ENCODE peak calls at places on chromosomes 7 and 10, in four cellular contexts. One of them, this sample, is unnamed.

GRCh38 chr7:36019966-36020365 is 133.1 kb upstream of the EEPD1 start:
- DNase-seq in NB4: no peak
- DNase-seq in GM06990: no peak
- DNase-seq in brain microvascular endothelial cell: no peak
- DNase-seq in this sample: no peak

GRCh38 chr7:108012499-108013430 is 9.8 kb upstream of the LAMB1 start:
- DNase-seq in NB4: peak; percentile 26
- DNase-seq in GM06990: no peak
- DNase-seq in brain microvascular endothelial cell: peak; percentile 66
- DNase-seq in this sample: peak; percentile 54

GRCh38 chr10:15200626-15201025 is 32.1 kb upstream of the NMT2 start:
- DNase-seq in NB4: no peak
- DNase-seq in GM06990: no peak
- DNase-seq in brain microvascular endothelial cell: peak; percentile 79
- DNase-seq in this sample: peak; percentile 81

GRCh38 chr7:78121878-78122277 is 323.3 kb downstream of the PHTF2 start:
- DNase-seq in NB4: no peak
- DNase-seq in GM06990: no peak
- DNase-seq in brain microvascular endothelial cell: no peak
- DNase-seq in this sample: no peak

GRCh38 chr10:228366-228765 is 93.1 kb downstream of the ZMYND11 start:
- DNase-seq in NB4: no peak
- DNase-seq in GM06990: no peak
- DNase-seq in brain microvascular endothelial cell: no peak
- DNase-seq in this sample: no peak

GRCh38 chr7:71384094-71384493 is 252.2 kb downstream of the GALNT17 start:
- DNase-seq in NB4: no peak
- DNase-seq in GM06990: no peak
- DNase-seq in brain microvascular endothelial cell: no peak
- DNase-seq in this sample: no peak

GRCh38 chr7:147419001-147419400 is 1171.6 kb upstream of the C7orf33 start:
- DNase-seq in NB4: no peak
- DNase-seq in GM06990: no peak
- DNase-seq in brain microvascular endothelial cell: no peak
- DNase-seq in this sample: no peak

GRCh38 chr7:65265959-65266519 is 107.6 kb upstream of the ZNF92 start:
- DNase-seq in NB4: no peak
- DNase-seq in GM06990: no peak
- DNase-seq in brain microvascular endothelial cell: no peak
- DNase-seq in this sample: no peak

GRCh38 chr10:73494213-73494612 is 1.6 kb downstream of the PPP3CB start:
- DNase-seq in NB4: no peak
- DNase-seq in GM06990: no peak
- DNase-seq in brain microvascular endothelial cell: no peak
- DNase-seq in this sample: no peak

GRCh38 chr7:154437238-154437637 is 385.0 kb downstream of the DPP6 start:
- DNase-seq in NB4: no peak
- DNase-seq in GM06990: no peak
- DNase-seq in brain microvascular endothelial cell: no peak
- DNase-seq in this sample: no peak

GRCh38 chr10:46307281-46308112 is 20.7 kb downstream of the ANTXRL start:
- DNase-seq in NB4: no peak
- DNase-seq in GM06990: no peak
- DNase-seq in brain microvascular endothelial cell: no peak
- DNase-seq in this sample: no peak

GRCh38 chr10:121772890-121773289 is 154.9 kb downstream of the ATE1 start:
- DNase-seq in NB4: no peak
- DNase-seq in GM06990: no peak
- DNase-seq in brain microvascular endothelial cell: no peak
- DNase-seq in this sample: no peak

GRCh38 chr7:123324283-123324682 is 124.5 kb upstream of the SLC13A1 start:
- DNase-seq in NB4: no peak
- DNase-seq in GM06990: no peak
- DNase-seq in brain microvascular endothelial cell: no peak
- DNase-seq in this sample: no peak

GRCh38 chr10:110704906-110705476 is 60.9 kb downstream of the RBM20 start:
- DNase-seq in NB4: no peak
- DNase-seq in GM06990: no peak
- DNase-seq in brain microvascular endothelial cell: peak; percentile 56
- DNase-seq in this sample: no peak

GRCh38 chr7:113796557-113796956 is 122.3 kb downstream of the PPP1R3A start:
- DNase-seq in NB4: peak; percentile 90
- DNase-seq in GM06990: no peak
- DNase-seq in brain microvascular endothelial cell: peak; percentile 95
- DNase-seq in this sample: no peak

GRCh38 chr10:44956717-44957706 is 2.6 kb upstream of the RASSF4 start:
- DNase-seq in NB4: no peak
- DNase-seq in GM06990: no peak
- DNase-seq in brain microvascular endothelial cell: no peak
- DNase-seq in this sample: no peak

GRCh38 chr10:81192404-81192803 is 654.7 kb downstream of the SH2D4B start:
- DNase-seq in NB4: no peak
- DNase-seq in GM06990: no peak
- DNase-seq in brain microvascular endothelial cell: no peak
- DNase-seq in this sample: no peak

GRCh38 chr7:24755541-24756416 is 1.5 kb downstream of the GSDME start:
- DNase-seq in NB4: peak; percentile 75
- DNase-seq in GM06990: peak; percentile 78
- DNase-seq in brain microvascular endothelial cell: peak; percentile 26
- DNase-seq in this sample: no peak

GRCh38 chr7:103031024-103031423 is 43.6 kb downstream of the FBXL13 start:
- DNase-seq in NB4: no peak
- DNase-seq in GM06990: no peak
- DNase-seq in brain microvascular endothelial cell: no peak
- DNase-seq in this sample: no peak

GRCh38 chr7:150339369-150339768 is 2.1 kb downstream of the RARRES2 start:
- DNase-seq in NB4: peak; percentile 40
- DNase-seq in GM06990: no peak
- DNase-seq in brain microvascular endothelial cell: no peak
- DNase-seq in this sample: no peak

GRCh38 chr7:150370612-150371071 is 2.0 kb downstream of the REPIN1 start:
- DNase-seq in NB4: no peak
- DNase-seq in GM06990: no peak
- DNase-seq in brain microvascular endothelial cell: peak; percentile 86
- DNase-seq in this sample: no peak

GRCh38 chr7:64307254-64308018 is 6.3 kb upstream of the ZNF736 start:
- DNase-seq in NB4: peak; percentile 100
- DNase-seq in GM06990: peak; percentile 96
- DNase-seq in brain microvascular endothelial cell: peak; percentile 73
- DNase-seq in this sample: no peak

GRCh38 chr10:63605568-63605967 is 84.4 kb downstream of the REEP3 start:
- DNase-seq in NB4: no peak
- DNase-seq in GM06990: no peak
- DNase-seq in brain microvascular endothelial cell: no peak
- DNase-seq in this sample: no peak

GRCh38 chr7:12722136-12722535 is 34.7 kb downstream of the ARL4A start:
- DNase-seq in NB4: peak; percentile 48
- DNase-seq in GM06990: no peak
- DNase-seq in brain microvascular endothelial cell: no peak
- DNase-seq in this sample: no peak

GRCh38 chr10:62911210-62911963 is 95.2 kb upstream of the EGR2 start:
- DNase-seq in NB4: no peak
- DNase-seq in GM06990: no peak
- DNase-seq in brain microvascular endothelial cell: no peak
- DNase-seq in this sample: no peak

GRCh38 chr7:25777969-25778767 is 373.8 kb upstream of the NFE2L3 start:
- DNase-seq in NB4: no peak
- DNase-seq in GM06990: no peak
- DNase-seq in brain microvascular endothelial cell: no peak
- DNase-seq in this sample: no peak

This sample was measured in A549.